ENCODE peak calls at places on chromosome 19, in eight cellular contexts. F, K, S, R, X, B, U and D are unnamed samples.

GRCh38 chr19:55678121-55678671 is 3.2 kb downstream of the EPN1 start:
- DNase-seq in F (no peak), K (no peak), S (no peak), R (no peak), X (no peak), B (no peak), U (no peak), D (peak; percentile 63)

GRCh38 chr19:11446652-11447301 is 11.3 kb downstream of the PRKCSH start:
- DNase-seq in F (peak; percentile 83), K (peak; percentile 44), S (peak; percentile 57), R (peak; percentile 22), X (peak; percentile 40), B (no peak), U (peak; percentile 33), D (peak; percentile 72)

GRCh38 chr19:42409477-42409876 is 17.7 kb downstream of the LIPE start:
- DNase-seq in F (no peak), K (no peak), S (no peak), R (no peak), X (no peak), B (no peak), U (no peak), D (peak; percentile 79)

GRCh38 chr19:282501-282900 is 8.7 kb downstream of the PLPP2 start:
- DNase-seq in F (no peak), K (no peak), S (no peak), R (no peak), X (no peak), B (no peak), U (no peak), D (no peak)

GRCh38 chr19:7850429-7850819 is 20.4 kb downstream of the EVI5L start:
- DNase-seq in F (no peak), K (no peak), S (no peak), R (no peak), X (peak; percentile 63), B (no peak), U (no peak), D (peak; percentile 57)

GRCh38 chr19:18715416-18715815 is 31.9 kb downstream of the CRTC1 start:
- DNase-seq in F (no peak), K (no peak), S (no peak), R (no peak), X (no peak), B (no peak), U (no peak), D (no peak)

GRCh38 chr19:5406816-5407215 is 48.4 kb upstream of the ZNRF4 start:
- DNase-seq in F (no peak), K (no peak), S (no peak), R (no peak), X (no peak), B (no peak), U (no peak), D (no peak)

GRCh38 chr19:1507192-1507660 is 5.6 kb downstream of the ADAMTSL5 start:
- DNase-seq in F (no peak), K (peak; percentile 10), S (no peak), R (no peak), X (no peak), B (no peak), U (no peak), D (no peak)